ENCODE peak calls at places on chromosomes 11 and 22, in six cellular contexts. T, U, N, K, O and X are unnamed samples.

GRCh38 chr11:130212431-130212961 is 52.9 kb downstream of the ST14 start:
- DNase-seq in T (no peak), U (peak), N (no peak), K (no peak), O (no peak), X (no peak)

GRCh38 chr11:126139541-126140091 is 71.8 kb downstream of the RPUSD4 start:
- DNase-seq in T (no peak), U (no peak), N (no peak), K (no peak), O (no peak), X (no peak)

GRCh38 chr11:11620966-11621880 is 582 bp downstream of the GALNT18 start:
- DNase-seq in T (peak), U (peak), N (peak), K (peak), O (peak), X (no peak)

GRCh38 chr11:12169822-12170221 is 59.4 kb downstream of the MICAL2 start:
- DNase-seq in T (no peak), U (peak), N (no peak), K (no peak), O (no peak), X (no peak)

GRCh38 chr11:12546660-12547059 is 127.6 kb upstream of the TEAD1 start:
- DNase-seq in T (no peak), U (no peak), N (no peak), K (no peak), O (no peak), X (no peak)

GRCh38 chr11:29482510-29482909 is 534.3 kb downstream of the KCNA4 start:
- DNase-seq in T (no peak), U (no peak), N (no peak), K (no peak), O (no peak), X (no peak)

GRCh38 chr11:57458060-57458409 is 2.3 kb upstream of the RTN4RL2 start:
- DNase-seq in T (no peak), U (no peak), N (no peak), K (no peak), O (no peak), X (no peak)

GRCh38 chr11:125382211-125382807 is 113.8 kb downstream of the FEZ1 start:
- DNase-seq in T (no peak), U (peak), N (no peak), K (no peak), O (no peak), X (no peak)

GRCh38 chr11:17769218-17769617 is 34.6 kb downstream of the KCNC1 start:
- DNase-seq in T (no peak), U (no peak), N (no peak), K (no peak), O (no peak), X (no peak)

GRCh38 chr11:85182437-85183109 is 444.6 kb downstream of the DLG2 start:
- DNase-seq in T (no peak), U (no peak), N (no peak), K (no peak), O (no peak), X (peak)

GRCh38 chr22:50544746-50545253 is 899 bp upstream of the KLHDC7B start:
- DNase-seq in T (no peak), U (peak), N (no peak), K (no peak), O (no peak), X (no peak)

GRCh38 chr22:22836635-22837034 is 51.0 kb upstream of the IGLL5 start:
- DNase-seq in T (no peak), U (no peak), N (no peak), K (no peak), O (no peak), X (no peak)

GRCh38 chr11:105334025-105334714 is 194.6 kb upstream of the CARD18 start:
- DNase-seq in T (no peak), U (no peak), N (no peak), K (no peak), O (no peak), X (no peak)

GRCh38 chr11:43557553-43558031 is 122.9 kb upstream of the HSD17B12 start:
- DNase-seq in T (no peak), U (no peak), N (no peak), K (no peak), O (no peak), X (no peak)

GRCh38 chr11:72585762-72586590 is 88.2 kb downstream of the PDE2A start:
- DNase-seq in T (peak), U (no peak), N (peak), K (peak), O (peak), X (peak)

GRCh38 chr11:17063171-17064002 is 14.1 kb downstream of the RPS13 start:
- DNase-seq in T (peak), U (peak), N (peak), K (peak), O (peak), X (no peak)

GRCh38 chr11:1881442-1882264 is 10.0 kb downstream of the PRR33 start:
- DNase-seq in T (no peak), U (peak), N (no peak), K (no peak), O (peak), X (no peak)